ENCODE peak calls at places on chromosomes 1 and 21, in nine cellular contexts. One of them, this sample, is unnamed.

GRCh38 chr21:31363720-31364119 is 19.7 kb upstream of the TIAM1 start:
- DNase-seq in prostate gland: no peak
- DNase-seq in ovary: no peak
- DNase-seq in transverse colon: no peak
- DNase-seq in endothelial cell of umbilical vein: no peak
- DNase-seq in upper lobe of left lung: no peak
- DNase-seq in tibial nerve: no peak
- DNase-seq in body of pancreas: no peak
- DNase-seq in heart left ventricle: no peak
- DNase-seq in this sample: peak; percentile 51

GRCh38 chr1:3067671-3068399 is 1.2 kb upstream of the PRDM16 start:
- DNase-seq in endothelial cell of umbilical vein: no peak
- DNase-seq in tibial nerve: no peak
- DNase-seq in ovary: no peak
- DNase-seq in upper lobe of left lung: no peak
- DNase-seq in prostate gland: no peak
- DNase-seq in transverse colon: no peak
- DNase-seq in heart left ventricle: no peak
- DNase-seq in body of pancreas: peak; percentile 17
- DNase-seq in this sample: no peak

GRCh38 chr1:28136636-28137613 is 39.6 kb downstream of the PTAFR start:
- DNase-seq in upper lobe of left lung: no peak
- DNase-seq in ovary: no peak
- DNase-seq in prostate gland: no peak
- DNase-seq in endothelial cell of umbilical vein: no peak
- DNase-seq in tibial nerve: no peak
- DNase-seq in heart left ventricle: no peak
- DNase-seq in transverse colon: no peak
- DNase-seq in body of pancreas: no peak
- DNase-seq in this sample: peak; percentile 64

GRCh38 chr1:201486158-201486557 is 17.2 kb upstream of the PHLDA3 start:
- DNase-seq in endothelial cell of umbilical vein: peak; percentile 77
- DNase-seq in upper lobe of left lung: no peak
- DNase-seq in transverse colon: no peak
- DNase-seq in ovary: no peak
- DNase-seq in heart left ventricle: no peak
- DNase-seq in prostate gland: no peak
- DNase-seq in tibial nerve: no peak
- DNase-seq in body of pancreas: no peak
- DNase-seq in this sample: no peak

GRCh38 chr1:43306688-43307457 is 6.1 kb downstream of the TIE1 start:
- DNase-seq in body of pancreas: no peak
- DNase-seq in prostate gland: no peak
- DNase-seq in tibial nerve: no peak
- DNase-seq in heart left ventricle: no peak
- DNase-seq in transverse colon: no peak
- DNase-seq in upper lobe of left lung: peak; percentile 41
- DNase-seq in endothelial cell of umbilical vein: no peak
- DNase-seq in ovary: no peak
- DNase-seq in this sample: no peak

GRCh38 chr1:111707906-111708305 is 31.3 kb downstream of the INKA2 start:
- DNase-seq in transverse colon: no peak
- DNase-seq in endothelial cell of umbilical vein: no peak
- DNase-seq in tibial nerve: no peak
- DNase-seq in prostate gland: no peak
- DNase-seq in ovary: no peak
- DNase-seq in upper lobe of left lung: peak; percentile 75
- DNase-seq in body of pancreas: no peak
- DNase-seq in heart left ventricle: no peak
- DNase-seq in this sample: no peak

GRCh38 chr1:42929434-42930177 is 29.1 kb downstream of the SLC2A1 start:
- DNase-seq in ovary: no peak
- DNase-seq in tibial nerve: no peak
- DNase-seq in prostate gland: no peak
- DNase-seq in heart left ventricle: no peak
- DNase-seq in endothelial cell of umbilical vein: no peak
- DNase-seq in transverse colon: no peak
- DNase-seq in upper lobe of left lung: no peak
- DNase-seq in body of pancreas: no peak
- DNase-seq in this sample: no peak

GRCh38 chr1:77759090-77760028 is at the start of gene USP33:
- DNase-seq in prostate gland: peak; percentile 88
- DNase-seq in heart left ventricle: peak; percentile 90
- DNase-seq in tibial nerve: peak; percentile 80
- DNase-seq in upper lobe of left lung: peak; percentile 95
- DNase-seq in endothelial cell of umbilical vein: peak; percentile 79
- DNase-seq in body of pancreas: peak; percentile 96
- DNase-seq in transverse colon: peak; percentile 93
- DNase-seq in ovary: peak; percentile 89
- DNase-seq in this sample: peak; percentile 91

GRCh38 chr1:94675373-94675772 is 133.8 kb upstream of the F3 start:
- DNase-seq in transverse colon: no peak
- DNase-seq in endothelial cell of umbilical vein: no peak
- DNase-seq in ovary: no peak
- DNase-seq in upper lobe of left lung: no peak
- DNase-seq in tibial nerve: no peak
- DNase-seq in body of pancreas: no peak
- DNase-seq in prostate gland: no peak
- DNase-seq in heart left ventricle: no peak
- DNase-seq in this sample: no peak

GRCh38 chr21:46454634-46455390 is 3.9 kb upstream of the DIP2A start:
- DNase-seq in heart left ventricle: no peak
- DNase-seq in prostate gland: no peak
- DNase-seq in endothelial cell of umbilical vein: peak; percentile 16
- DNase-seq in body of pancreas: no peak
- DNase-seq in ovary: no peak
- DNase-seq in upper lobe of left lung: no peak
- DNase-seq in tibial nerve: no peak
- DNase-seq in transverse colon: no peak
- DNase-seq in this sample: peak; percentile 22

GRCh38 chr21:36396314-36396713 is 11.1 kb downstream of the CHAF1B start:
- DNase-seq in body of pancreas: no peak
- DNase-seq in prostate gland: no peak
- DNase-seq in endothelial cell of umbilical vein: no peak
- DNase-seq in ovary: no peak
- DNase-seq in tibial nerve: no peak
- DNase-seq in upper lobe of left lung: no peak
- DNase-seq in transverse colon: no peak
- DNase-seq in heart left ventricle: no peak
- DNase-seq in this sample: no peak

GRCh38 chr1:109425391-109425790 is 857 bp downstream of the PSMA5 start:
- DNase-seq in ovary: no peak
- DNase-seq in endothelial cell of umbilical vein: no peak
- DNase-seq in body of pancreas: no peak
- DNase-seq in heart left ventricle: no peak
- DNase-seq in transverse colon: no peak
- DNase-seq in prostate gland: no peak
- DNase-seq in upper lobe of left lung: no peak
- DNase-seq in tibial nerve: no peak
- DNase-seq in this sample: peak; percentile 38

GRCh38 chr1:10888289-10888688 is 91.8 kb upstream of the CASZ1 start:
- DNase-seq in body of pancreas: no peak
- DNase-seq in ovary: no peak
- DNase-seq in upper lobe of left lung: no peak
- DNase-seq in transverse colon: no peak
- DNase-seq in heart left ventricle: no peak
- DNase-seq in tibial nerve: no peak
- DNase-seq in endothelial cell of umbilical vein: no peak
- DNase-seq in prostate gland: no peak
- DNase-seq in this sample: no peak

GRCh38 chr1:153932593-153933131 is 9.9 kb upstream of the GATAD2B start:
- DNase-seq in body of pancreas: no peak
- DNase-seq in prostate gland: no peak
- DNase-seq in heart left ventricle: no peak
- DNase-seq in tibial nerve: no peak
- DNase-seq in transverse colon: no peak
- DNase-seq in ovary: no peak
- DNase-seq in upper lobe of left lung: no peak
- DNase-seq in endothelial cell of umbilical vein: no peak
- DNase-seq in this sample: no peak

GRCh38 chr1:7145947-7146346 is 360.7 kb downstream of the CAMTA1 start:
- DNase-seq in body of pancreas: no peak
- DNase-seq in upper lobe of left lung: no peak
- DNase-seq in heart left ventricle: no peak
- DNase-seq in endothelial cell of umbilical vein: no peak
- DNase-seq in transverse colon: no peak
- DNase-seq in tibial nerve: no peak
- DNase-seq in prostate gland: no peak
- DNase-seq in ovary: no peak
- DNase-seq in this sample: no peak

GRCh38 chr1:40386796-40387195 is 13.3 kb downstream of the SMAP2 start:
- DNase-seq in ovary: no peak
- DNase-seq in tibial nerve: no peak
- DNase-seq in prostate gland: no peak
- DNase-seq in transverse colon: no peak
- DNase-seq in body of pancreas: no peak
- DNase-seq in endothelial cell of umbilical vein: no peak
- DNase-seq in upper lobe of left lung: no peak
- DNase-seq in heart left ventricle: no peak
- DNase-seq in this sample: no peak

GRCh38 chr1:40384413-40384762 is 10.9 kb downstream of the SMAP2 start:
- DNase-seq in transverse colon: no peak
- DNase-seq in ovary: no peak
- DNase-seq in upper lobe of left lung: peak; percentile 48
- DNase-seq in endothelial cell of umbilical vein: no peak
- DNase-seq in prostate gland: no peak
- DNase-seq in heart left ventricle: no peak
- DNase-seq in tibial nerve: no peak
- DNase-seq in body of pancreas: peak; percentile 57
- DNase-seq in this sample: no peak

GRCh38 chr1:40386311-40386778 is 12.8 kb downstream of the SMAP2 start:
- DNase-seq in endothelial cell of umbilical vein: no peak
- DNase-seq in tibial nerve: no peak
- DNase-seq in transverse colon: no peak
- DNase-seq in body of pancreas: no peak
- DNase-seq in heart left ventricle: no peak
- DNase-seq in prostate gland: no peak
- DNase-seq in ovary: no peak
- DNase-seq in upper lobe of left lung: no peak
- DNase-seq in this sample: no peak

GRCh38 chr1:40384887-40385286 is 11.4 kb downstream of the SMAP2 start:
- DNase-seq in heart left ventricle: no peak
- DNase-seq in endothelial cell of umbilical vein: no peak
- DNase-seq in transverse colon: no peak
- DNase-seq in tibial nerve: no peak
- DNase-seq in body of pancreas: no peak
- DNase-seq in upper lobe of left lung: no peak
- DNase-seq in ovary: no peak
- DNase-seq in prostate gland: no peak
- DNase-seq in this sample: no peak

GRCh38 chr1:40385437-40386310 is 12.1 kb downstream of the SMAP2 start:
- DNase-seq in body of pancreas: no peak
- DNase-seq in prostate gland: no peak
- DNase-seq in ovary: no peak
- DNase-seq in endothelial cell of umbilical vein: peak; percentile 11
- DNase-seq in upper lobe of left lung: peak; percentile 60
- DNase-seq in heart left ventricle: no peak
- DNase-seq in tibial nerve: no peak
- DNase-seq in transverse colon: peak; percentile 43
- DNase-seq in this sample: peak; percentile 90
- TF ChIP-seq POLR2A in body of pancreas: peak; percentile 5
- TF ChIP-seq POLR2A in prostate gland: no peak
- TF ChIP-seq POLR2A in ovary: no peak
- TF ChIP-seq POLR2A in endothelial cell of umbilical vein: no peak
- TF ChIP-seq POLR2A in upper lobe of left lung: peak; percentile 60
- TF ChIP-seq POLR2A in heart left ventricle: no peak
- TF ChIP-seq POLR2A in tibial nerve: no peak
- TF ChIP-seq POLR2A in transverse colon: peak; percentile 37
- TF ChIP-seq POLR2A in this sample: no peak

GRCh38 chr1:64584479-64584878 is 114.5 kb downstream of the CACHD1 start:
- DNase-seq in upper lobe of left lung: no peak
- DNase-seq in endothelial cell of umbilical vein: peak; percentile 26
- DNase-seq in ovary: no peak
- DNase-seq in prostate gland: no peak
- DNase-seq in body of pancreas: no peak
- DNase-seq in transverse colon: no peak
- DNase-seq in heart left ventricle: no peak
- DNase-seq in tibial nerve: no peak
- DNase-seq in this sample: no peak
- TF ChIP-seq CTCF in upper lobe of left lung: no peak
- TF ChIP-seq CTCF in endothelial cell of umbilical vein: peak; percentile 26
- TF ChIP-seq CTCF in ovary: no peak
- TF ChIP-seq CTCF in prostate gland: no peak
- TF ChIP-seq CTCF in body of pancreas: no peak
- TF ChIP-seq CTCF in transverse colon: peak; percentile 62
- TF ChIP-seq CTCF in heart left ventricle: no peak
- TF ChIP-seq CTCF in tibial nerve: no peak
- TF ChIP-seq CTCF in this sample: no peak

GRCh38 chr1:224304767-224305166 is 25.2 kb downstream of the NVL start:
- DNase-seq in heart left ventricle: no peak
- DNase-seq in transverse colon: no peak
- DNase-seq in upper lobe of left lung: no peak
- DNase-seq in tibial nerve: no peak
- DNase-seq in endothelial cell of umbilical vein: no peak
- DNase-seq in prostate gland: no peak
- DNase-seq in ovary: no peak
- DNase-seq in body of pancreas: no peak
- DNase-seq in this sample: no peak
- H3K4me3 ChIP-seq in heart left ventricle: no peak overlapping the region
- H3K4me3 ChIP-seq in transverse colon: no peak overlapping the region
- H3K4me3 ChIP-seq in upper lobe of left lung: no peak overlapping the region
- H3K4me3 ChIP-seq in tibial nerve: no peak overlapping the region
- H3K4me3 ChIP-seq in endothelial cell of umbilical vein: no peak overlapping the region
- H3K4me3 ChIP-seq in prostate gland: no peak overlapping the region
- H3K4me3 ChIP-seq in ovary: no peak overlapping the region
- H3K4me3 ChIP-seq in body of pancreas: no peak overlapping the region
- H3K4me3 ChIP-seq in this sample: no peak overlapping the region

DNA sequence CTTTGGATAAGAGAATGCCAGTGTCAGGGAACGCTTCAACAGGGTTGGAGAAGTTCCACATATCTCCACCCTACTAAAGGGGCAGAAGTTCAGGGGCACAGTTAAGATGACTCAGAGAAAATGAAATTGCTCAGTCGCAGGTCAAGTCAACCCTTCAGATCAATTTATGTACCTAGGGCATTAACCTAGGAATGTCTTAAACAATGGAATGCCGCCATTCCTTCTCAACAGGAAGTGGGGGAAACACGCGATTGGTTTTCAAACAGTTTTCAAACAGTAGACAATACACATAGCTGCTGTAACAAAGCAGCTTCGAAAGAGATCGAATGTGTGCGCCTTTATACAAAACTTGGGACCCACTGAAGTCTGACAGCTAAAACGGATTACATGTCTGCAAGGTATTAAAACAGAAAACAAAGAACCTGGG is 899 bp downstream of the SLC25A24 start:
- DNase-seq in tibial nerve: no peak
- DNase-seq in heart left ventricle: peak; percentile 8
- DNase-seq in endothelial cell of umbilical vein: peak; percentile 73
- DNase-seq in upper lobe of left lung: no peak
- DNase-seq in transverse colon: peak; percentile 28
- DNase-seq in prostate gland: no peak
- DNase-seq in body of pancreas: no peak
- DNase-seq in ovary: no peak
- DNase-seq in this sample: peak; percentile 26
- TF ChIP-seq POLR2A in tibial nerve: no peak
- TF ChIP-seq POLR2A in heart left ventricle: no peak
- TF ChIP-seq POLR2A in endothelial cell of umbilical vein: peak; percentile 75
- TF ChIP-seq POLR2A in upper lobe of left lung: no peak
- TF ChIP-seq POLR2A in transverse colon: peak; percentile 16
- TF ChIP-seq POLR2A in prostate gland: no peak
- TF ChIP-seq POLR2A in body of pancreas: no peak
- TF ChIP-seq POLR2A in ovary: no peak
- TF ChIP-seq POLR2A in this sample: no peak

GRCh38 chr21:40173833-40174232 is 306.6 kb downstream of the PCP4 start:
- DNase-seq in heart left ventricle: no peak
- DNase-seq in prostate gland: no peak
- DNase-seq in endothelial cell of umbilical vein: no peak
- DNase-seq in tibial nerve: no peak
- DNase-seq in ovary: no peak
- DNase-seq in body of pancreas: no peak
- DNase-seq in upper lobe of left lung: no peak
- DNase-seq in transverse colon: no peak
- DNase-seq in this sample: peak; percentile 34
- TF ChIP-seq CTCF in heart left ventricle: no peak
- TF ChIP-seq CTCF in prostate gland: no peak
- TF ChIP-seq CTCF in endothelial cell of umbilical vein: no peak
- TF ChIP-seq CTCF in tibial nerve: no peak
- TF ChIP-seq CTCF in ovary: no peak
- TF ChIP-seq CTCF in body of pancreas: no peak
- TF ChIP-seq CTCF in upper lobe of left lung: no peak
- TF ChIP-seq CTCF in transverse colon: no peak
- TF ChIP-seq CTCF in this sample: peak; percentile 50

This sample was measured in NB4.